ENCODE peak calls at places on chromosomes 2 and 18, in eight cellular contexts. B, N, O, Q, X, Y, D and R are unnamed samples. For H3K9me2, the result is how much of the 10 kb centered on the place peaks cover.

GRCh38 chr2:65300134-65300771 is 72.6 kb downstream of the ACTR2 start:
- DNase-seq in B (no peak), N (no peak), O (peak), Q (no peak), X (peak), Y (no peak), D (no peak), R (no peak)

GRCh38 chr2:158600155-158600802 is 143.5 kb downstream of the PKP4 start:
- DNase-seq in B (no peak), N (no peak), O (peak), Q (peak), X (peak), Y (no peak), D (no peak), R (no peak)

GRCh38 chr2:237486819-237487448 is at the start of gene MLPH:
- DNase-seq in B (no peak), N (no peak), O (peak), Q (peak), X (peak), Y (no peak), D (peak), R (no peak)

GRCh38 chr2:102099536-102100293 is 42.8 kb upstream of the IL1R1 start:
- DNase-seq in B (no peak), N (no peak), O (peak), Q (peak), X (peak), Y (no peak), D (no peak), R (no peak)

GRCh38 chr2:99636432-99637034 is 146.7 kb upstream of the REV1 start:
- DNase-seq in B (no peak), N (no peak), O (no peak), Q (no peak), X (peak), Y (peak), D (no peak), R (no peak)

GRCh38 chr2:37415128-37415817 is 70.8 kb downstream of the QPCT start:
- DNase-seq in B (no peak), N (no peak), O (peak), Q (no peak), X (peak), Y (no peak), D (no peak), R (peak)

GRCh38 chr2:44746856-44747612 is 194.5 kb upstream of the SIX3 start:
- DNase-seq in B (no peak), N (no peak), O (peak), Q (peak), X (no peak), Y (no peak), D (peak), R (no peak)

GRCh38 chr2:42101641-42102605 is 54.1 kb downstream of the PKDCC start:
- DNase-seq in B (no peak), N (peak), O (peak), Q (peak), X (peak), Y (peak), D (peak), R (peak)

GRCh38 chr2:145000376-145000775 is 480.5 kb upstream of the ZEB2 start:
- DNase-seq in B (no peak), N (no peak), O (no peak), Q (no peak), X (no peak), Y (no peak), D (no peak), R (no peak)

GRCh38 chr2:66324924-66325583 is 109.9 kb upstream of the MEIS1 start:
- DNase-seq in B (no peak), N (no peak), O (no peak), Q (no peak), X (no peak), Y (no peak), D (no peak), R (no peak)

GRCh38 chr2:72961036-72961720 is 43.9 kb downstream of the EMX1 start:
- DNase-seq in B (no peak), N (no peak), O (no peak), Q (no peak), X (no peak), Y (no peak), D (no peak), R (no peak)

GRCh38 chr2:128321784-128322650 is 3.3 kb upstream of the HS6ST1 start:
- DNase-seq in B (peak), N (peak), O (peak), Q (peak), X (peak), Y (peak), D (peak), R (peak)

GRCh38 chr18:60693426-60693825 is 320.9 kb upstream of the MC4R start:
- DNase-seq in B (no peak), N (no peak), O (peak), Q (no peak), X (no peak), Y (no peak), D (no peak), R (no peak)

GRCh38 chr2:62489162-62489561 is 16.8 kb downstream of the TMEM17 start:
- DNase-seq in B (no peak), N (no peak), O (no peak), Q (no peak), X (peak), Y (no peak), D (no peak), R (no peak)

GRCh38 chr2:37085731-37086147 is 1.4 kb downstream of the GPATCH11 start:
- DNase-seq in B (no peak), N (no peak), O (peak), Q (peak), X (peak), Y (no peak), D (no peak), R (no peak)

GRCh38 chr18:56815926-56816325 is 164.8 kb downstream of the WDR7 start:
- DNase-seq in B (no peak), N (no peak), O (peak), Q (no peak), X (no peak), Y (no peak), D (no peak), R (no peak)

GRCh38 chr18:36012891-36013290 is 40.4 kb downstream of the RMP24 start:
- DNase-seq in B (no peak), N (no peak), O (no peak), Q (no peak), X (no peak), Y (no peak), D (no peak), R (no peak)

GRCh38 chr18:3083776-3084175 is 70.8 kb upstream of the LPIN2 start:
- DNase-seq in B (no peak), N (no peak), O (no peak), Q (no peak), X (no peak), Y (no peak), D (no peak), R (no peak)

GRCh38 chr18:27921904-27922541 is 254.9 kb downstream of the CDH2 start:
- DNase-seq in B (peak), N (no peak), O (peak), Q (peak), X (peak), Y (no peak), D (peak), R (no peak)

DNA sequence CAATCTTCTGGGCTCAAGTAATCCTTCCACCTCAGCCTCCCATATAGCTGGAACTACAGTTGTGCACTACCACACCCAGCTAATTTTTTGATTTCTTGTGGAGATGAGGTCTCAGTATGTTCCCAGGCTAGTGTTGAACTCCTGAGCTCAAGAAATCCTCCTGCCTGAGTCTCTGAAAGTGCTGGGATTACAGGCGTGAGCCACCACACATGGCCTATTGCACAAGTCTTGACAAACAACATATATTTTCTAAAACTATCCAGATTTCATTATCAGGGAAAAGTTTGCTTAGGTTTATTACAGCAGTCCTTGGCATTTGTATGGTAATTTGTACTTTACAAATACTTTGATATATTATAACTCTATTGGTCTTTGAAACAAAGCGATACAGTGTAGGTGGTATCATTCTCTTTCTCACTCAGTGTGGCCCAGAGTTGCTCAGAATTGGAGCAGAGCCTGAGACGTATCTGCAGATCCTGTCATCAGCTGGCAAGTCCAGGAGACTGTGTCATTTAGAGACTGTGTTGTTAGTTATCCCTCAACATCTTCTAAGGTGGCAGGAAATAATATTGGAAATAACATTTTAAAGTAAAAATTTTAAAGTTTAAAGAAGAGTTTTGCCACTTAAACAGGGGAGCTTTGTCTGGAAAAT is 41.4 kb downstream of the PDK1 start:
- DNase-seq in B (no peak), N (no peak), O (no peak), Q (no peak), X (no peak), Y (no peak), D (no peak), R (no peak)
- H3K9me2 ChIP-seq in B (under half), N (under half), O (under half), Q (under half), X (under half), Y (under half), D (under half), R (under half)

GRCh38 chr2:105358593-105358992 is 21.3 kb downstream of the C2orf49 start:
- DNase-seq in B (no peak), N (no peak), O (no peak), Q (no peak), X (no peak), Y (no peak), D (no peak), R (no peak)
- H3K27ac ChIP-seq in B (no peak), N (no peak), O (no peak), Q (no peak), X (peak), Y (no peak), D (no peak), R (no peak)

GRCh38 chr2:126909781-126910180 is 11.1 kb downstream of the TEX51 start:
- DNase-seq in B (no peak), N (no peak), O (no peak), Q (no peak), X (no peak), Y (no peak), D (no peak), R (peak)
- H3K9me2 ChIP-seq in B (under half), N (under half), O (under half), Q (under half), X (under half), Y (under half), D (under half), R (under half)

GRCh38 chr2:11421863-11422490 is 44.0 kb downstream of the E2F6 start:
- DNase-seq in B (no peak), N (no peak), O (no peak), Q (no peak), X (no peak), Y (no peak), D (no peak), R (no peak)

GRCh38 chr2:11420671-11421070 is 45.3 kb downstream of the E2F6 start:
- DNase-seq in B (no peak), N (no peak), O (no peak), Q (no peak), X (no peak), Y (no peak), D (no peak), R (no peak)

GRCh38 chr2:11422901-11423435 is 43.0 kb downstream of the E2F6 start:
- DNase-seq in B (no peak), N (no peak), O (no peak), Q (no peak), X (no peak), Y (no peak), D (no peak), R (no peak)

GRCh38 chr2:11420190-11420589 is 45.8 kb downstream of the E2F6 start:
- DNase-seq in B (no peak), N (no peak), O (no peak), Q (no peak), X (peak), Y (no peak), D (no peak), R (no peak)

GRCh38 chr2:11422491-11422865 is 43.5 kb downstream of the E2F6 start:
- DNase-seq in B (no peak), N (no peak), O (no peak), Q (no peak), X (no peak), Y (no peak), D (no peak), R (no peak)
- H3K27ac ChIP-seq in B (no peak), N (no peak), O (no peak), Q (no peak), X (no peak), Y (no peak), D (no peak), R (no peak)